ENCODE peak calls at places on chromosomes 1 and 21, in ten cellular contexts. B, F, W, D, N, Q, I, O, V and U are unnamed samples.

GRCh38 chr1:186681806-186682205 is 1.6 kb upstream of the PTGS2 start:
- DNase-seq in I (no peak), Q (no peak), V (no peak), W (no peak), D (no peak), O (no peak), N (no peak), F (no peak), B (no peak), U (no peak)

GRCh38 chr1:38285807-38286530 is 239.4 kb upstream of the POU3F1 start:
- DNase-seq in D (no peak), O (no peak), I (no peak), N (no peak), V (no peak), B (no peak), Q (no peak), W (peak; percentile 78), F (no peak), U (no peak)

GRCh38 chr21:31846690-31847089 is 26.1 kb upstream of the HUNK start:
- DNase-seq in I (no peak), O (no peak), F (no peak), D (no peak), B (no peak), W (peak; percentile 29), Q (no peak), N (no peak), V (no peak), U (no peak)

GRCh38 chr1:160630523-160631087 is 16.2 kb downstream of the SLAMF1 start:
- DNase-seq in I (no peak), Q (no peak), V (no peak), W (no peak), B (no peak), O (no peak), F (no peak), D (no peak), N (no peak), U (no peak)

GRCh38 chr1:101781437-101781836 is 215.3 kb downstream of the OLFM3 start:
- DNase-seq in B (no peak), I (no peak), D (no peak), O (no peak), V (peak; percentile 46), W (no peak), N (no peak), F (no peak), Q (no peak), U (no peak)

GRCh38 chr1:160544647-160545046 is 21.6 kb upstream of the SLAMF6 start:
- DNase-seq in W (no peak), D (peak; percentile 10), I (no peak), O (peak; percentile 23), B (no peak), F (no peak), N (no peak), Q (no peak), V (no peak), U (no peak)

GRCh38 chr21:25329227-25329626 is 278.1 kb downstream of the MRPL39 start:
- DNase-seq in I (no peak), F (no peak), W (no peak), D (peak; percentile 90), V (no peak), O (peak; percentile 61), N (no peak), Q (no peak), B (no peak), U (no peak)

GRCh38 chr1:153515504-153516394 is 20.0 kb downstream of the S100A6 start:
- DNase-seq in W (peak; percentile 93), D (no peak), V (peak; percentile 70), I (no peak), O (no peak), N (no peak), B (no peak), F (no peak), Q (no peak), U (no peak)

GRCh38 chr1:226551299-226551698 is 2.7 kb downstream of the STUM start:
- DNase-seq in N (no peak), I (no peak), Q (no peak), F (no peak), D (no peak), B (no peak), V (no peak), W (no peak), O (no peak), U (no peak)

GRCh38 chr1:177517556-177517955 is 346.8 kb downstream of the BRINP2 start:
- DNase-seq in B (no peak), V (no peak), I (no peak), D (peak; percentile 6), Q (no peak), N (no peak), W (no peak), F (no peak), O (peak; percentile 20), U (no peak)

GRCh38 chr1:235908742-235909520 is 42.2 kb upstream of the LYST start:
- DNase-seq in D (peak; percentile 96), F (no peak), O (peak; percentile 67), N (no peak), I (no peak), V (peak; percentile 61), B (no peak), Q (no peak), W (no peak), U (peak; percentile 43)

GRCh38 chr1:209576392-209576791 is 7.1 kb upstream of the CAMK1G start:
- DNase-seq in I (no peak), V (no peak), O (no peak), W (no peak), F (no peak), D (no peak), Q (no peak), B (no peak), N (no peak), U (no peak)

GRCh38 chr21:43829161-43829560 is 35.9 kb upstream of the AGPAT3 start:
- DNase-seq in W (no peak), F (no peak), O (no peak), V (no peak), Q (no peak), I (no peak), D (no peak), B (no peak), N (no peak), U (no peak)

GRCh38 chr21:44304846-44305245 is 5.0 kb downstream of the PFKL start:
- DNase-seq in O (peak; percentile 67), B (no peak), W (no peak), D (peak; percentile 31), N (peak; percentile 45), I (peak; percentile 25), Q (no peak), F (peak; percentile 31), V (no peak), U (no peak)

GRCh38 chr1:1216770-1217620 is 3.0 kb upstream of the TNFRSF4 start:
- DNase-seq in O (no peak), I (peak; percentile 67), B (no peak), W (no peak), D (no peak), V (no peak), N (no peak), F (no peak), Q (no peak), U (no peak)